ENCODE peak calls at places on chromosomes 13 and 19, in eight cellular contexts. I, C, G, K, A, O, Y and R are unnamed samples.

GRCh38 chr13:41276824-41277223 is 13.4 kb upstream of the MTRF1 start:
- DNase-seq in I (no peak), A (no peak), Y (no peak), O (no peak), C (no peak), G (no peak), K (no peak), R (no peak)

GRCh38 chr13:31540316-31540715 is 199.0 kb upstream of the RXFP2 start:
- DNase-seq in Y (no peak), O (no peak), C (no peak), A (no peak), K (no peak), I (no peak), G (no peak), R (no peak)

GRCh38 chr13:66430266-66430665 is 799.9 kb downstream of the PCDH9 start:
- DNase-seq in O (no peak), G (no peak), C (no peak), I (no peak), Y (no peak), K (no peak), A (no peak), R (no peak)

GRCh38 chr19:40519352-40520322 is 52.8 kb downstream of the SPTBN4 start:
- DNase-seq in I (no peak), O (no peak), G (peak), K (peak), Y (no peak), A (no peak), C (no peak), R (no peak)

GRCh38 chr13:46871557-46871956 is 25.3 kb downstream of the HTR2A start:
- DNase-seq in O (no peak), Y (no peak), I (no peak), K (peak), A (no peak), G (no peak), C (no peak), R (no peak)

GRCh38 chr13:110306340-110306959 is 507 bp downstream of the COL4A1 start:
- DNase-seq in Y (no peak), O (peak), G (no peak), K (peak), I (no peak), C (no peak), A (no peak), R (no peak)

GRCh38 chr19:3503036-3503572 is 2.6 kb upstream of the DOHH start:
- DNase-seq in O (no peak), A (no peak), K (peak), I (no peak), C (no peak), G (no peak), Y (no peak), R (no peak)

GRCh38 chr13:46553521-46553885 is 533 bp downstream of the LRCH1 start:
- DNase-seq in Y (no peak), C (no peak), I (no peak), O (no peak), K (no peak), A (peak), G (peak), R (no peak)

GRCh38 chr19:42219812-42220750 is at the start of gene ZNF526:
- DNase-seq in A (peak), C (peak), G (peak), K (peak), O (peak), Y (peak), I (peak), R (peak)

GRCh38 chr13:37617162-37617561 is 18.6 kb upstream of the POSTN start:
- DNase-seq in K (peak), Y (no peak), I (no peak), C (no peak), A (no peak), G (no peak), O (no peak), R (no peak)

GRCh38 chr19:42360787-42361544 is 29.1 kb downstream of the CNFN start:
- DNase-seq in K (no peak), Y (no peak), I (no peak), A (no peak), C (no peak), G (no peak), O (no peak), R (no peak)

GRCh38 chr19:19151418-19151817 is 13.1 kb upstream of the TMEM161A start:
- DNase-seq in C (no peak), A (no peak), K (no peak), I (no peak), O (no peak), Y (no peak), G (no peak), R (no peak)

GRCh38 chr19:7987084-7987768 is 18.2 kb downstream of the ELAVL1 start:
- DNase-seq in A (no peak), O (no peak), K (no peak), I (no peak), C (no peak), Y (no peak), G (no peak), R (no peak)

GRCh38 chr13:40494932-40495619 is 171.4 kb downstream of the FOXO1 start:
- DNase-seq in I (no peak), G (no peak), Y (no peak), A (no peak), C (no peak), O (no peak), K (no peak), R (no peak)

GRCh38 chr19:2528543-2529173 is 52.7 kb downstream of the GADD45B start:
- DNase-seq in G (no peak), K (no peak), A (peak), Y (no peak), I (no peak), O (no peak), C (no peak), R (no peak)

GRCh38 chr13:51397262-51397933 is 55.4 kb downstream of the INTS6 start:
- DNase-seq in Y (no peak), I (no peak), A (no peak), K (peak), C (no peak), G (no peak), O (no peak), R (no peak)

GRCh38 chr13:43016226-43016625 is 7.2 kb upstream of the DNAJC15 start:
- DNase-seq in A (no peak), I (no peak), G (no peak), O (no peak), Y (no peak), K (no peak), C (no peak), R (no peak)

GRCh38 chr19:17525141-17525540 is 13.7 kb downstream of the PGLS start:
- DNase-seq in I (no peak), K (no peak), A (no peak), O (no peak), G (no peak), C (no peak), Y (no peak), R (no peak)

GRCh38 chr13:37599509-37599908 is 941 bp upstream of the POSTN start:
- DNase-seq in A (no peak), I (no peak), G (no peak), Y (no peak), C (no peak), O (no peak), K (peak), R (no peak)

GRCh38 chr13:37651891-37652290 is 53.3 kb upstream of the POSTN start:
- DNase-seq in O (no peak), A (no peak), K (no peak), G (no peak), C (no peak), I (no peak), Y (no peak), R (no peak)

GRCh38 chr13:87677334-87678234 is 6.4 kb downstream of the SLITRK5 start:
- DNase-seq in O (no peak), K (no peak), I (no peak), C (no peak), A (no peak), G (no peak), Y (no peak), R (no peak)

GRCh38 chr19:27794444-27795042 is 1418.4 kb downstream of the UQCRFS1 start:
- DNase-seq in C (peak), O (no peak), K (peak), G (no peak), I (no peak), Y (no peak), A (no peak), R (peak)

GRCh38 chr19:54648129-54648528 is 14.7 kb upstream of the LILRB4 start:
- DNase-seq in Y (no peak), K (no peak), A (no peak), G (no peak), O (no peak), I (no peak), C (no peak), R (no peak)